ENCODE peak calls at places on chromosomes 12 and 14, in six cellular contexts. I, K, B, R, E and N are unnamed samples.

GRCh38 chr12:114316076-114316475 is 89.9 kb downstream of the TBX5 start:
- DNase-seq in I (no peak), K (no peak), B (peak), R (peak), E (no peak), N (no peak)

GRCh38 chr12:109703684-109704083 is 9.9 kb upstream of the FAM222A start:
- DNase-seq in I (no peak), K (no peak), B (no peak), R (no peak), E (no peak), N (no peak)

GRCh38 chr12:116977465-116978380 is 67.0 kb downstream of the FBXW8 start:
- DNase-seq in I (peak), K (no peak), B (no peak), R (no peak), E (no peak), N (no peak)

GRCh38 chr12:113582521-113583218 is 111.0 kb upstream of the LHX5 start:
- DNase-seq in I (no peak), K (peak), B (no peak), R (peak), E (no peak), N (no peak)

GRCh38 chr14:22523283-22523682 is 65.7 kb downstream of the DAD1 start:
- DNase-seq in I (no peak), K (no peak), B (no peak), R (no peak), E (no peak), N (no peak)

GRCh38 chr12:128820253-128820652 is 3.5 kb downstream of the SLC15A4 start:
- DNase-seq in I (no peak), K (no peak), B (no peak), R (no peak), E (no peak), N (no peak)

GRCh38 chr14:104116544-104117340 is 21.6 kb upstream of the KIF26A start:
- DNase-seq in I (no peak), K (peak), B (no peak), R (peak), E (no peak), N (no peak)

GRCh38 chr12:12725956-12726542 is 8.9 kb downstream of the CDKN1B start:
- DNase-seq in I (no peak), K (no peak), B (no peak), R (no peak), E (no peak), N (no peak)

GRCh38 chr12:120115692-120116442 is 686 bp downstream of the RAB35 start:
- DNase-seq in I (peak), K (no peak), B (peak), R (peak), E (no peak), N (no peak)

GRCh38 chr12:2679816-2680675 is 114.7 kb upstream of the FKBP4 start:
- DNase-seq in I (no peak), K (no peak), B (no peak), R (no peak), E (no peak), N (no peak)